ENCODE peak calls at places on chromosomes 12 and 14, in seven cellular contexts. Y is ovary, U is upper lobe of left lung, L is A549, M is K562, I is H1, Z is tibial nerve. K is an unnamed sample. For H3K9me3, the result is how much of the 10 kb centered on the place peaks cover.

GRCh38 chr14:92464716-92465115 is 48.9 kb upstream of the RIN3 start:
- DNase-seq in Y (no peak), U (no peak), L (no peak), M (no peak), I (no peak), Z (no peak), K (no peak)

GRCh38 chr12:45946435-45946834 is 43.9 kb downstream of the SCAF11 start:
- DNase-seq in Y (no peak), U (no peak), L (no peak), M (no peak), I (no peak), Z (no peak), K (no peak)

GRCh38 chr14:90851327-90852036 is 35.3 kb upstream of the TTC7B start:
- DNase-seq in Y (no peak), U (no peak), L (no peak), M (no peak), I (peak), Z (no peak), K (no peak)

GRCh38 chr14:21989090-21989489 is 315.5 kb upstream of the OR4E1 start:
- DNase-seq in Y (no peak), U (no peak), L (no peak), M (no peak), I (no peak), Z (no peak), K (no peak)

GRCh38 chr12:90086281-90086680 is 377.6 kb upstream of the ATP2B1 start:
- DNase-seq in Y (no peak), U (no peak), L (no peak), M (no peak), I (no peak), Z (no peak), K (no peak)

GRCh38 chr12:29223936-29224921 is 75.2 kb downstream of the FAR2 start:
- DNase-seq in Y (no peak), U (no peak), L (no peak), M (no peak), I (no peak), Z (no peak), K (no peak)

GRCh38 chr12:1795221-1795784 is 25.1 kb upstream of the LRTM2 start:
- DNase-seq in Y (no peak), U (no peak), L (no peak), M (no peak), I (no peak), Z (no peak), K (no peak)

GRCh38 chr12:122849352-122850047 is 14.2 kb downstream of the HIP1R start:
- DNase-seq in Y (no peak), U (peak), L (no peak), M (no peak), I (no peak), Z (no peak), K (no peak)

GRCh38 chr12:48185181-48185919 is 1.9 kb downstream of the CCDC184 start:
- DNase-seq in Y (no peak), U (no peak), L (no peak), M (no peak), I (peak), Z (no peak), K (no peak)

GRCh38 chr12:13606290-13606689 is 375.1 kb downstream of the GRIN2B start:
- DNase-seq in Y (no peak), U (no peak), L (no peak), M (no peak), I (no peak), Z (no peak), K (no peak)

GRCh38 chr14:33280646-33281045 is 342.0 kb downstream of the NPAS3 start:
- DNase-seq in Y (no peak), U (no peak), L (no peak), M (no peak), I (no peak), Z (no peak), K (no peak)

GRCh38 chr12:128814411-128815261 is 9.1 kb downstream of the SLC15A4 start:
- DNase-seq in Y (no peak), U (no peak), L (no peak), M (no peak), I (no peak), Z (peak), K (no peak)

GRCh38 chr12:66107451-66107915 is 23.1 kb downstream of the LLPH start:
- DNase-seq in Y (peak), U (peak), L (peak), M (peak), I (peak), Z (peak), K (peak)

GRCh38 chr14:91144425-91145145 is 30.7 kb downstream of the DGLUCY start:
- DNase-seq in Y (no peak), U (no peak), L (no peak), M (no peak), I (no peak), Z (no peak), K (no peak)

GRCh38 chr12:40446385-40446784 is 221.6 kb downstream of the LRRK2 start:
- DNase-seq in Y (no peak), U (no peak), L (peak), M (peak), I (no peak), Z (no peak), K (no peak)

GRCh38 chr12:117774986-117775775 is 193.6 kb downstream of the KSR2 start:
- DNase-seq in Y (no peak), U (no peak), L (no peak), M (no peak), I (no peak), Z (no peak), K (no peak)

GRCh38 chr12:58871557-58871956 is 48.7 kb downstream of the LRIG3 start:
- DNase-seq in Y (no peak), U (no peak), L (no peak), M (no peak), I (no peak), Z (no peak), K (no peak)

GRCh38 chr12:129961111-129961510 is 57.3 kb upstream of the TMEM132D start:
- DNase-seq in Y (no peak), U (no peak), L (no peak), M (no peak), I (no peak), Z (no peak), K (no peak)

GRCh38 chr12:104136577-104136976 is 1.4 kb downstream of the NFYB start:
- DNase-seq in Y (no peak), U (no peak), L (no peak), M (no peak), I (no peak), Z (no peak), K (no peak)

GRCh38 chr14:75163677-75164076 is 12.7 kb downstream of the TMED10 start:
- DNase-seq in Y (no peak), U (no peak), L (no peak), M (no peak), I (no peak), Z (no peak), K (no peak)

GRCh38 chr12:53695148-53696138 is 19.6 kb upstream of the ATP5MC2 start:
- DNase-seq in Y (no peak), U (no peak), L (peak), M (peak), I (peak), Z (no peak), K (peak)

GRCh38 chr12:105580841-105581352 is 250.4 kb downstream of the C12orf75 start:
- DNase-seq in Y (no peak), U (no peak), L (no peak), M (no peak), I (no peak), Z (no peak), K (peak)

GRCh38 chr12:57765003-57765697 is 1.7 kb downstream of the CYP27B1 start:
- DNase-seq in Y (no peak), U (peak), L (peak), M (no peak), I (peak), Z (no peak), K (peak)

GRCh38 chr12:69866698-69867097 is 41.7 kb downstream of the MYRFL start:
- DNase-seq in Y (no peak), U (no peak), L (no peak), M (no peak), I (no peak), Z (no peak), K (no peak)

GRCh38 chr12:4849024-4849594 is 60.6 kb upstream of the KCNA1 start:
- DNase-seq in Y (no peak), U (no peak), L (peak), M (peak), I (no peak), Z (no peak), K (no peak)

GRCh38 chr12:104641862-104642261 is 185.1 kb downstream of the CHST11 start:
- DNase-seq in Y (no peak), U (peak), L (no peak), M (no peak), I (no peak), Z (peak), K (peak)

GRCh38 chr14:93132472-93133065 is 16.8 kb upstream of the ITPK1 start:
- DNase-seq in Y (no peak), U (peak), L (peak), M (no peak), I (no peak), Z (peak), K (no peak)

GRCh38 chr12:67074072-67074471 is 195.1 kb upstream of the CAND1 start:
- DNase-seq in Y (no peak), U (no peak), L (no peak), M (no peak), I (no peak), Z (no peak), K (no peak)

GRCh38 chr14:102390486-102390885 is 27.7 kb downstream of the TECPR2 start:
- DNase-seq in Y (no peak), U (no peak), L (no peak), M (no peak), I (no peak), Z (no peak), K (no peak)

GRCh38 chr12:123931686-123932321 is 40.8 kb downstream of the CCDC92 start:
- DNase-seq in Y (no peak), U (peak), L (no peak), M (no peak), I (no peak), Z (no peak), K (no peak)

GRCh38 chr14:29925106-29925722 is 2.4 kb downstream of the PRKD1 start:
- DNase-seq in Y (no peak), U (no peak), L (no peak), M (no peak), I (no peak), Z (no peak), K (no peak)

GRCh38 chr12:78703820-78704525 is 160.6 kb upstream of the SYT1 start:
- DNase-seq in Y (no peak), U (no peak), L (peak), M (no peak), I (no peak), Z (no peak), K (no peak)
- TF ChIP-seq EP300 in Y (no peak), U (no peak), L (no peak), M (no peak), I (no peak), Z (no peak), K (no peak)

GRCh38 chr14:55605793-55606192 is 25.8 kb downstream of the KTN1 start:
- DNase-seq in Y (no peak), U (no peak), L (no peak), M (no peak), I (no peak), Z (no peak), K (no peak)
- H3K4me3 ChIP-seq in Y (no peak), U (no peak), L (peak), M (no peak), I (no peak), Z (no peak), K (no peak)

GRCh38 chr14:83558946-83559345 is 1971.0 kb upstream of the FLRT2 start:
- DNase-seq in Y (no peak), U (no peak), L (no peak), M (no peak), I (no peak), Z (no peak), K (no peak)
- H3K9me3 ChIP-seq in Y (under half), U (under half), L (under half), M (under half), I (under half), Z (under half), K (under half)

GRCh38 chr12:23950775-23951391 is 1.4 kb upstream of the SOX5 start:
- DNase-seq in Y (peak), U (no peak), L (no peak), M (no peak), I (peak), Z (peak), K (no peak)

GRCh38 chr12:23949212-23950010 is at the start of gene SOX5:
- DNase-seq in Y (peak), U (peak), L (no peak), M (peak), I (peak), Z (peak), K (no peak)

GRCh38 chr12:23947395-23947794 is 2.1 kb downstream of the SOX5 start:
- DNase-seq in Y (no peak), U (no peak), L (no peak), M (no peak), I (no peak), Z (no peak), K (no peak)

GRCh38 chr12:23952071-23952470 is 2.6 kb upstream of the SOX5 start:
- DNase-seq in Y (no peak), U (no peak), L (no peak), M (no peak), I (no peak), Z (no peak), K (no peak)

GRCh38 chr12:23950011-23950774 is 723 bp upstream of the SOX5 start:
- DNase-seq in Y (no peak), U (no peak), L (no peak), M (no peak), I (peak), Z (peak), K (no peak)
- TF ChIP-seq EP300 in Y (no peak), U (no peak), L (no peak), M (no peak), I (no peak), Z (no peak), K (no peak)